ENCODE peak calls at places on chromosomes 13 and 19, in six cellular contexts. K is heart right ventricle; N is hepatocyte; L is ecto neural progenitor cell; M is fibroblast of pulmonary artery; E is stimulated activated CD4-positive, alpha-beta T cell treated with anti-CD3 and anti-CD28 coated beads, Interleukin-15, amount 100 ng/mL, for 24 hours. V is an unnamed sample.

GRCh38 chr13:50421457-50422130 is 406.4 kb downstream of the KCNRG start:
- DNase-seq in N (no peak), E (no peak), M (no peak), L (no peak), K (no peak), V (peak)

GRCh38 chr19:48596679-48597465 is 9.7 kb upstream of the SPACA4 start:
- DNase-seq in E (peak), L (no peak), K (no peak), N (no peak), M (no peak), V (peak)

GRCh38 chr13:59906413-59907027 is 257.2 kb downstream of the DIAPH3 start:
- DNase-seq in E (no peak), M (peak), K (no peak), L (no peak), N (peak), V (peak)

GRCh38 chr19:38151242-38151641 is 72.8 kb downstream of the DPF1 start:
- DNase-seq in N (no peak), M (no peak), L (no peak), K (no peak), E (no peak), V (no peak)

GRCh38 chr13:58804832-58805231 is 1173.3 kb downstream of the PCDH17 start:
- DNase-seq in L (no peak), E (no peak), K (no peak), M (no peak), N (no peak), V (no peak)

GRCh38 chr13:43448605-43449004 is 338.2 kb downstream of the ENOX1 start:
- DNase-seq in N (no peak), L (no peak), K (no peak), M (no peak), E (no peak), V (no peak)

GRCh38 chr19:13965377-13965896 is 13.1 kb downstream of the DCAF15 start:
- DNase-seq in K (no peak), N (peak), E (no peak), L (no peak), M (no peak), V (no peak)

GRCh38 chr13:23544668-23545067 is 25.5 kb upstream of the TNFRSF19 start:
- DNase-seq in K (no peak), N (no peak), L (no peak), E (no peak), M (no peak), V (no peak)

GRCh38 chr19:58479736-58480480 is 3.8 kb downstream of the ZNF446 start:
- DNase-seq in M (no peak), E (no peak), N (no peak), K (no peak), L (no peak), V (no peak)

GRCh38 chr13:20416223-20416622 is 109.4 kb downstream of the CRYL1 start:
- DNase-seq in K (no peak), E (no peak), M (no peak), L (no peak), N (no peak), V (no peak)

V was measured in RPMI7951.